ENCODE peak calls at places on chromosome 11, in seven cellular contexts. L is AG04450, M is tibial artery, E is astrocyte of the spinal cord, H is IMR-90, X is tibial nerve, C is HCT116. I is an unnamed sample.
A peak's percentile ranks its signal among the peaks of the same experiment; 100 is the strongest.

GRCh38 chr11:111585371-111585770 is 16.9 kb upstream of the SIK2 start:
- DNase-seq in L (no peak), M (no peak), E (peak; percentile 75), H (peak; percentile 90), X (no peak), C (no peak), I (peak; percentile 49)

GRCh38 chr11:126748097-126748756 is 252.3 kb downstream of the KIRREL3 start:
- DNase-seq in L (no peak), M (no peak), E (peak; percentile 8), H (no peak), X (no peak), C (no peak), I (no peak)

GRCh38 chr11:20355221-20356219 is 8.0 kb upstream of the HTATIP2 start:
- DNase-seq in L (no peak), M (no peak), E (peak; percentile 58), H (peak; percentile 58), X (no peak), C (peak; percentile 54), I (peak; percentile 50)

GRCh38 chr11:70481625-70482528 is 83.5 kb downstream of the CTTN start:
- DNase-seq in L (no peak), M (no peak), E (peak; percentile 74), H (peak; percentile 63), X (no peak), C (peak; percentile 86), I (peak; percentile 65)

GRCh38 chr11:65741185-65741584 is 20.6 kb upstream of the RNASEH2C start:
- DNase-seq in L (no peak), M (no peak), E (no peak), H (no peak), X (no peak), C (no peak), I (no peak)

GRCh38 chr11:110356769-110357671 is 60.6 kb upstream of the RDX start:
- DNase-seq in L (no peak), M (no peak), E (no peak), H (peak; percentile 29), X (no peak), C (peak; percentile 91), I (peak; percentile 41)

GRCh38 chr11:33735426-33736147 is 636 bp downstream of the CD59 start:
- DNase-seq in L (no peak), M (peak; percentile 69), E (peak; percentile 33), H (no peak), X (peak; percentile 29), C (no peak), I (no peak)

GRCh38 chr11:66974724-66975402 is at the start of gene C11orf86:
- DNase-seq in L (no peak), M (no peak), E (no peak), H (no peak), X (no peak), C (no peak), I (no peak)

GRCh38 chr11:64385953-64386704 is 27.2 kb downstream of the RPS6KA4 start:
- DNase-seq in L (no peak), M (no peak), E (peak; percentile 14), H (peak; percentile 35), X (no peak), C (peak; percentile 38), I (peak; percentile 81)

GRCh38 chr11:69443138-69443967 is 38.1 kb upstream of the LINC01488 start:
- DNase-seq in L (peak; percentile 79), M (peak; percentile 88), E (peak; percentile 96), H (peak; percentile 94), X (peak; percentile 67), C (peak; percentile 74), I (peak; percentile 95)

GRCh38 chr11:69442807-69443137 is 38.7 kb upstream of the LINC01488 start:
- DNase-seq in L (no peak), M (peak; percentile 66), E (peak; percentile 62), H (peak; percentile 60), X (no peak), C (no peak), I (peak; percentile 86)

GRCh38 chr11:69440876-69441275 is 40.6 kb upstream of the LINC01488 start:
- DNase-seq in L (no peak), M (no peak), E (no peak), H (no peak), X (no peak), C (no peak), I (no peak)

GRCh38 chr11:69443968-69444364 is 37.5 kb upstream of the LINC01488 start:
- DNase-seq in L (no peak), M (peak; percentile 67), E (peak; percentile 35), H (peak; percentile 58), X (no peak), C (no peak), I (peak; percentile 50)

GRCh38 chr11:69442012-69442806 is 39.3 kb upstream of the LINC01488 start:
- DNase-seq in L (no peak), M (peak; percentile 54), E (peak; percentile 17), H (no peak), X (no peak), C (no peak), I (peak; percentile 9)
- TF ChIP-seq CTCF in L (no peak), M (no peak), E (no peak), H (no peak), X (no peak), C (no peak), I (peak; percentile 61)

DNA sequence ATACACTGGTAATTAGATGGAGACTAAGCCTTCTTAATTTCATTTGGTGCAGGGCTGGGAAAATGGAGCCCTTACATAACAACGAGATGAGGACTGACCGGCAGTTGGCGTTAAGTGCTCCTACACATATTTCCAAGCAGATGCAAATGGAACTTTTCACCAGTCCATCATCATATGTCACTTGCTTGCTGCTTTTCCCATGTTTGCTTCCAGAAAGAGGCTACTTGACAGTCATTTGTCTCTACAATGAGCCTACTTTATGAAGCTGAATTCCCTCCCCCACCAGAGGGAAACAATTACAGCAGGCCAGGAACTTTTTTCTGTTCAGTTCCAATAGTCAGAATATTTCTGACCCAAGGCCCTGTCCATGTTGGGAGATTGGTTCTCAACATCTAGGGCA is 32.5 kb downstream of the SVIP start:
- DNase-seq in L (no peak), M (no peak), E (no peak), H (no peak), X (no peak), C (no peak), I (no peak)
- TF ChIP-seq CTCF in L (no peak), M (no peak), E (no peak), H (no peak), X (no peak), C (no peak), I (no peak)

DNA sequence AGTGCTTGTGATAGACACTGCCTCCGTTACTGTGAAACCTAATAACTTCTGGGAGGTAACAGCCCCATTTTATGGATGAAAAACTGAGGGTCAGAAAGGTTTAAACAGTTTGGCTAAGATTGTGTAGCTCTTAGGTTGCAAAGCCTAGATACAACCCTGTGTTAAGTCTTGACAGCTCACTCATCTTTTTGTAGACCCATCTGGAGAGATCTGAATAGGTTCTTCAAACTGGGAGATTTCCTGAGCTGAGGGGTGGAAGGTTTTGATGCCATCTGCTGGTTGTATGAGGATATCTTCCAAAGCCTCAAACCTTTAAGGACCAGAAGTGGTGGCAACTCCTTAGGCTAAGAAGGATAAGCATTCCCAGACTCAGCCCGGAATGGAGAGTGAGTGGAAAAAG is 8.3 kb downstream of the YPEL4 start:
- DNase-seq in L (peak; percentile 33), M (no peak), E (peak; percentile 62), H (peak; percentile 69), X (no peak), C (no peak), I (peak; percentile 54)
- TF ChIP-seq CTCF in L (peak; percentile 66), M (peak; percentile 44), E (peak; percentile 65), H (peak; percentile 61), X (peak; percentile 46), C (peak; percentile 68), I (peak; percentile 75)

GRCh38 chr11:83195176-83195531 is 1.6 kb downstream of the ANKRD42 start:
- DNase-seq in L (no peak), M (no peak), E (no peak), H (peak; percentile 1), X (no peak), C (no peak), I (peak; percentile 5)
- TF ChIP-seq CTCF in L (no peak), M (no peak), E (peak; percentile 2), H (no peak), X (no peak), C (no peak), I (peak; percentile 27)

DNA sequence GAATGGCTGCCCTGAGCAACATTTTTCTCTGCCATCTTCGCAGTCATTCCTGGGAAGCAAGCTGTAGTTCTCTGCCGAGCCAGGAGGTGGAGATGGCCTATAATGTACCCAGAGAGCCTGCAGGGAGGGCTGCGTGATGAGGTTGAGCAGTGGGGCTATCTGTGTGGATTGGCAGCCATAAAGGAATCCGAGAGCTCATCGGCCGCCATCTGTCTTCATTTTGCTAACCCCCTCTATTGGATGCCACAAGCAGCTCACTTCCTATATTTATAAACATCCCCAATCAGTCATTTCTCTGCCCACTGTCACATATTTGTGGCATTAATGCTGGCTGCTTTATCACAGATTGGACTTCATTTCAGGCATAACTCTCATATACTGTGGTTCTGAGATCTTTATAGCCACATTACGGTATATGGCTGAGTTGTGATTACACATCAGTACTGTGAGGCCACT is 209.5 kb downstream of the NTM start:
- DNase-seq in L (no peak), M (no peak), E (peak; percentile 56), H (peak; percentile 40), X (peak; percentile 8), C (no peak), I (peak; percentile 63)
- TF ChIP-seq CTCF in L (peak; percentile 62), M (no peak), E (peak; percentile 84), H (peak; percentile 48), X (no peak), C (peak; percentile 23), I (peak; percentile 79)

DNA sequence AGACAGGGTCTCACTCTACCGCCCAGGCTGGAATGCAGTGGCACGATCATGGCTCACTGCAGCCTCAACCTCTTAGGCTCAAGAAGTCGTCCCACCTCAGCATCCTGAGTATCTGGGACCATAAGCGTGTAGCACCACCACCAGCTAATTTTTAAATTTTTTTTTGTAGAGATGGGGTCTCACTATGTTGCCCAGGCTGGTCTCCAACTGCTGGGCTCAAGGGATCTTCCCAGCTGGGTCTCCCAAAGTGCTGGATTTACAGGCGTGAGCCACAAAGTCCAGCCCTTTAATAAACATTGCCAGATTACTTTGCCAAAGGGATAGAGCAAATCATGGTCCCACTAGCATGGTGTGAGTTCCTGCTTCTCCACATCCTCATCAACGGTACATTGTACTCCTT is 45.6 kb downstream of the KMT5B start:
- DNase-seq in L (no peak), M (no peak), E (no peak), H (no peak), X (no peak), C (no peak), I (no peak)
- TF ChIP-seq CTCF in L (no peak), M (no peak), E (no peak), H (no peak), X (no peak), C (no peak), I (no peak)

GRCh38 chr11:61482513-61482912 is 26.0 kb upstream of the LRRC10B start:
- DNase-seq in L (no peak), M (no peak), E (no peak), H (no peak), X (no peak), C (no peak), I (peak; percentile 22)
- TF ChIP-seq CTCF in L (peak; percentile 66), M (no peak), E (peak; percentile 65), H (peak; percentile 48), X (peak; percentile 27), C (peak; percentile 86), I (peak; percentile 80)